ENCODE peak calls at places on chromosomes 13 and 19, in six cellular contexts. One of them, this sample, is unnamed.

GRCh38 chr19:2523630-2524311 is 47.8 kb downstream of the GADD45B start:
- DNase-seq in HFFc6: peak; percentile 64
- DNase-seq in MCF 10A: no peak
- DNase-seq in fibroblast of pulmonary artery: peak; percentile 57
- DNase-seq in HepG2: no peak
- DNase-seq in A673: peak; percentile 54
- DNase-seq in this sample: peak; percentile 47

GRCh38 chr13:35157143-35157755 is 215.2 kb downstream of the NBEA start:
- DNase-seq in fibroblast of pulmonary artery: peak; percentile 81
- DNase-seq in HFFc6: peak; percentile 23
- DNase-seq in HepG2: peak; percentile 31
- DNase-seq in MCF 10A: peak; percentile 73
- DNase-seq in A673: peak; percentile 69
- DNase-seq in this sample: peak; percentile 55

GRCh38 chr19:43719378-43719868 is 3.5 kb downstream of the IRGC start:
- DNase-seq in A673: no peak
- DNase-seq in HepG2: no peak
- DNase-seq in MCF 10A: no peak
- DNase-seq in fibroblast of pulmonary artery: no peak
- DNase-seq in HFFc6: no peak
- DNase-seq in this sample: no peak

GRCh38 chr13:99750951-99751350 is 220.6 kb downstream of the ZIC5 start:
- DNase-seq in HepG2: no peak
- DNase-seq in MCF 10A: no peak
- DNase-seq in fibroblast of pulmonary artery: no peak
- DNase-seq in A673: no peak
- DNase-seq in HFFc6: no peak
- DNase-seq in this sample: no peak

GRCh38 chr13:78241278-78241919 is 322.8 kb upstream of the EDNRB start:
- DNase-seq in HepG2: peak; percentile 27
- DNase-seq in A673: peak; percentile 73
- DNase-seq in fibroblast of pulmonary artery: peak; percentile 58
- DNase-seq in MCF 10A: peak; percentile 53
- DNase-seq in HFFc6: peak; percentile 16
- DNase-seq in this sample: peak; percentile 29

GRCh38 chr19:44653343-44653742 is 9.6 kb downstream of the PVR start:
- DNase-seq in MCF 10A: no peak
- DNase-seq in fibroblast of pulmonary artery: no peak
- DNase-seq in HepG2: no peak
- DNase-seq in A673: no peak
- DNase-seq in HFFc6: no peak
- DNase-seq in this sample: no peak

GRCh38 chr13:27170521-27171243 is 929 bp downstream of the USP12 start:
- DNase-seq in fibroblast of pulmonary artery: peak; percentile 45
- DNase-seq in MCF 10A: peak; percentile 38
- DNase-seq in A673: peak; percentile 45
- DNase-seq in HFFc6: peak; percentile 26
- DNase-seq in HepG2: peak; percentile 33
- DNase-seq in this sample: peak; percentile 26

GRCh38 chr13:44818428-44818827 is 170.8 kb downstream of the NUFIP1 start:
- DNase-seq in HepG2: peak; percentile 24
- DNase-seq in fibroblast of pulmonary artery: peak; percentile 36
- DNase-seq in MCF 10A: peak; percentile 28
- DNase-seq in HFFc6: peak; percentile 13
- DNase-seq in A673: peak; percentile 50
- DNase-seq in this sample: peak; percentile 53

GRCh38 chr13:102651892-102652291 is 43.0 kb downstream of the METTL21C start:
- DNase-seq in A673: peak; percentile 85
- DNase-seq in HFFc6: peak; percentile 22
- DNase-seq in HepG2: no peak
- DNase-seq in MCF 10A: peak; percentile 79
- DNase-seq in fibroblast of pulmonary artery: peak; percentile 18
- DNase-seq in this sample: peak; percentile 91

GRCh38 chr13:75635621-75636338 is at the start of gene LMO7:
- DNase-seq in fibroblast of pulmonary artery: peak; percentile 49
- DNase-seq in A673: peak; percentile 6
- DNase-seq in MCF 10A: peak; percentile 49
- DNase-seq in HFFc6: peak; percentile 68
- DNase-seq in HepG2: peak; percentile 48
- DNase-seq in this sample: peak; percentile 32

GRCh38 chr19:40685016-40685526 is 5.4 kb downstream of the NUMBL start:
- DNase-seq in HepG2: no peak
- DNase-seq in A673: no peak
- DNase-seq in MCF 10A: no peak
- DNase-seq in fibroblast of pulmonary artery: no peak
- DNase-seq in HFFc6: no peak
- DNase-seq in this sample: no peak

GRCh38 chr13:79485014-79485441 is 4.1 kb downstream of the NDFIP2 start:
- DNase-seq in fibroblast of pulmonary artery: peak; percentile 84
- DNase-seq in A673: no peak
- DNase-seq in HepG2: peak; percentile 70
- DNase-seq in HFFc6: peak; percentile 94
- DNase-seq in MCF 10A: peak; percentile 67
- DNase-seq in this sample: peak; percentile 87

GRCh38 chr19:32870981-32871451 is 1.4 kb upstream of the SLC7A9 start:
- DNase-seq in HepG2: peak; percentile 43
- DNase-seq in HFFc6: no peak
- DNase-seq in MCF 10A: no peak
- DNase-seq in fibroblast of pulmonary artery: no peak
- DNase-seq in A673: no peak
- DNase-seq in this sample: no peak

GRCh38 chr13:102900193-102900608 is 54.4 kb downstream of the ERCC5 start:
- DNase-seq in fibroblast of pulmonary artery: no peak
- DNase-seq in HFFc6: no peak
- DNase-seq in MCF 10A: no peak
- DNase-seq in A673: no peak
- DNase-seq in HepG2: peak; percentile 72
- DNase-seq in this sample: no peak

GRCh38 chr19:5099822-5100221 is 130.9 kb downstream of the KDM4B start:
- DNase-seq in MCF 10A: no peak
- DNase-seq in HFFc6: no peak
- DNase-seq in A673: no peak
- DNase-seq in HepG2: no peak
- DNase-seq in fibroblast of pulmonary artery: no peak
- DNase-seq in this sample: no peak

GRCh38 chr13:70960841-70961443 is 852.7 kb upstream of the KLHL1 start:
- DNase-seq in HFFc6: peak; percentile 12
- DNase-seq in A673: peak; percentile 44
- DNase-seq in MCF 10A: peak; percentile 47
- DNase-seq in fibroblast of pulmonary artery: peak; percentile 61
- DNase-seq in HepG2: peak; percentile 18
- DNase-seq in this sample: peak; percentile 13

GRCh38 chr19:16772841-16773240 is 53.2 kb downstream of the NWD1 start:
- DNase-seq in fibroblast of pulmonary artery: no peak
- DNase-seq in MCF 10A: no peak
- DNase-seq in HepG2: no peak
- DNase-seq in HFFc6: no peak
- DNase-seq in A673: no peak
- DNase-seq in this sample: no peak

GRCh38 chr13:25421602-25422001 is 49.8 kb downstream of the ATP8A2 start:
- DNase-seq in MCF 10A: no peak
- DNase-seq in A673: no peak
- DNase-seq in HepG2: peak; percentile 21
- DNase-seq in HFFc6: no peak
- DNase-seq in fibroblast of pulmonary artery: no peak
- DNase-seq in this sample: no peak